ENCODE peak calls at places on chromosomes 2 and 18, in four cellular contexts. W is aorta, P is GM20000, Y is HT1080. F is an unnamed sample.
A peak's percentile ranks its signal among the peaks of the same experiment; 100 is the strongest.

GRCh38 chr18:34543940-34544339 is 166.2 kb upstream of the DTNA start:
- DNase-seq in W (no peak), P (no peak), Y (no peak), F (no peak)

GRCh38 chr2:61582191-61582590 is 44.0 kb upstream of the XPO1 start:
- DNase-seq in W (no peak), P (peak; percentile 12), Y (no peak), F (no peak)

GRCh38 chr2:10045561-10046355 is 2.4 kb downstream of the KLF11 start:
- DNase-seq in W (peak; percentile 77), P (no peak), Y (no peak), F (no peak)

GRCh38 chr2:30677861-30678385 is 129.3 kb downstream of the CAPN13 start:
- DNase-seq in W (no peak), P (no peak), Y (no peak), F (no peak)

GRCh38 chr2:216551234-216551633 is 52.6 kb downstream of the RPL37A start:
- DNase-seq in W (no peak), P (no peak), Y (peak; percentile 18), F (no peak)

GRCh38 chr2:237996041-237996593 is 29.3 kb downstream of the UBE2F start:
- DNase-seq in W (peak; percentile 75), P (no peak), Y (no peak), F (no peak)

GRCh38 chr2:226002438-226002837 is 602.9 kb downstream of the NYAP2 start:
- DNase-seq in W (no peak), P (no peak), Y (peak; percentile 85), F (no peak)

GRCh38 chr2:172079838-172080640 is 5.3 kb upstream of the DLX1 start:
- DNase-seq in W (peak; percentile 72), P (peak; percentile 8), Y (no peak), F (no peak)

GRCh38 chr2:37156071-37156856 is 516 bp downstream of the EIF2AK2 start:
- DNase-seq in W (peak; percentile 81), P (no peak), Y (peak; percentile 50), F (no peak)

F was measured in CD8-positive, alpha-beta memory T cell.